ENCODE peak calls at places on chromosomes 3 and 15, in eight cellular contexts. M, B, F, V, P, R, Q and Y are unnamed samples.
A peak's percentile ranks its signal among the peaks of the same experiment; 100 is the strongest.

GRCh38 chr15:99445272-99445850 is 120.4 kb upstream of the MEF2A start:
- DNase-seq in F (no peak), R (no peak), B (no peak), Q (no peak), P (no peak), V (no peak), M (no peak), Y (no peak)

GRCh38 chr3:115885621-115886020 is 262.3 kb downstream of the GAP43 start:
- DNase-seq in M (no peak), P (no peak), V (no peak), Q (peak; percentile 18), F (no peak), B (no peak), R (peak; percentile 5), Y (no peak)

GRCh38 chr3:126907557-126907956 is 75.4 kb upstream of the PLXNA1 start:
- DNase-seq in P (no peak), M (no peak), R (no peak), V (no peak), F (no peak), B (no peak), Q (no peak), Y (no peak)

GRCh38 chr15:63872759-63873510 is 39.2 kb upstream of the HERC1 start:
- DNase-seq in R (no peak), V (no peak), Q (no peak), P (no peak), M (no peak), F (no peak), B (no peak), Y (no peak)

GRCh38 chr3:35670408-35670807 is 31.1 kb downstream of the ARPP21 start:
- DNase-seq in Q (no peak), V (no peak), R (no peak), B (no peak), P (no peak), M (no peak), F (no peak), Y (no peak)

GRCh38 chr3:125280966-125281365 is 68.4 kb upstream of the SLC12A8 start:
- DNase-seq in F (no peak), Q (no peak), P (no peak), R (peak; percentile 26), V (no peak), M (no peak), B (no peak), Y (no peak)

GRCh38 chr15:63905131-63905530 is 71.4 kb upstream of the HERC1 start:
- DNase-seq in M (no peak), B (no peak), Q (no peak), P (no peak), R (no peak), V (no peak), F (no peak), Y (no peak)

GRCh38 chr3:23728651-23729117 is 77.1 kb upstream of the UBE2E1 start:
- DNase-seq in B (no peak), R (no peak), F (no peak), P (no peak), Q (peak; percentile 43), M (peak; percentile 36), V (no peak), Y (no peak)

GRCh38 chr3:71102111-71103039 is 481.2 kb downstream of the FOXP1 start:
- DNase-seq in M (no peak), V (no peak), Q (peak; percentile 44), F (no peak), P (no peak), R (peak; percentile 53), B (no peak), Y (no peak)

GRCh38 chr15:79943820-79944219 is 27.2 kb downstream of the BCL2A1 start:
- DNase-seq in P (no peak), Q (no peak), V (no peak), F (no peak), R (peak; percentile 25), M (no peak), B (no peak), Y (no peak)

GRCh38 chr15:35888815-35889214 is 342.9 kb upstream of the DPH6 start:
- DNase-seq in R (no peak), M (no peak), V (no peak), F (no peak), P (no peak), Q (no peak), B (no peak), Y (no peak)

GRCh38 chr3:15428539-15428938 is 1.1 kb downstream of the EAF1 start:
- DNase-seq in B (no peak), V (no peak), M (no peak), F (no peak), P (no peak), R (peak; percentile 90), Q (peak; percentile 19), Y (no peak)

GRCh38 chr3:197256104-197256503 is 42.3 kb downstream of the DLG1 start:
- DNase-seq in Q (no peak), R (no peak), B (no peak), P (no peak), F (no peak), M (no peak), V (no peak), Y (no peak)

GRCh38 chr3:58025824-58026579 is 17.8 kb downstream of the FLNB start:
- DNase-seq in M (no peak), R (no peak), B (no peak), F (no peak), Q (peak; percentile 75), V (no peak), P (no peak), Y (no peak)

GRCh38 chr3:142914286-142914811 is 25.5 kb upstream of the PCOLCE2 start:
- DNase-seq in Q (no peak), B (no peak), M (no peak), F (no peak), P (no peak), V (no peak), R (no peak), Y (no peak)

GRCh38 chr3:100693225-100693624 is 16.1 kb upstream of the TFG start:
- DNase-seq in B (no peak), R (no peak), P (no peak), M (no peak), Q (no peak), V (no peak), F (no peak), Y (no peak)

GRCh38 chr3:13219902-13220296 is 146.7 kb upstream of the IQSEC1 start:
- DNase-seq in B (no peak), P (peak; percentile 43), Q (no peak), M (no peak), V (no peak), R (no peak), F (no peak), Y (no peak)

GRCh38 chr15:74954515-74954914 is 2.1 kb downstream of the RPP25 start:
- DNase-seq in M (peak; percentile 59), Q (peak; percentile 86), R (no peak), P (no peak), V (no peak), B (peak; percentile 78), F (peak; percentile 37), Y (no peak)

GRCh38 chr3:142888099-142888483 is 792 bp downstream of the PCOLCE2 start:
- DNase-seq in B (peak; percentile 16), M (peak; percentile 19), V (no peak), F (peak; percentile 29), Q (peak; percentile 21), R (peak; percentile 26), P (peak; percentile 83), Y (peak; percentile 74)

GRCh38 chr3:125025647-125026046 is 30.1 kb downstream of the HEG1 start:
- DNase-seq in R (no peak), B (no peak), M (no peak), P (no peak), V (no peak), Q (no peak), F (no peak), Y (no peak)

GRCh38 chr3:94234177-94234788 is 171.4 kb downstream of the NSUN3 start:
- DNase-seq in P (no peak), B (no peak), F (no peak), Q (peak; percentile 66), M (peak; percentile 62), V (no peak), R (peak; percentile 42), Y (no peak)

GRCh38 chr3:24067483-24067882 is 122.4 kb downstream of the NR1D2 start:
- DNase-seq in R (peak; percentile 64), B (no peak), Q (no peak), V (no peak), M (no peak), F (no peak), P (no peak), Y (no peak)

GRCh38 chr3:14352002-14352627 is 50.3 kb upstream of the SLC6A6 start:
- DNase-seq in B (no peak), F (no peak), R (no peak), P (no peak), Q (no peak), M (peak; percentile 87), V (no peak), Y (no peak)

DNA sequence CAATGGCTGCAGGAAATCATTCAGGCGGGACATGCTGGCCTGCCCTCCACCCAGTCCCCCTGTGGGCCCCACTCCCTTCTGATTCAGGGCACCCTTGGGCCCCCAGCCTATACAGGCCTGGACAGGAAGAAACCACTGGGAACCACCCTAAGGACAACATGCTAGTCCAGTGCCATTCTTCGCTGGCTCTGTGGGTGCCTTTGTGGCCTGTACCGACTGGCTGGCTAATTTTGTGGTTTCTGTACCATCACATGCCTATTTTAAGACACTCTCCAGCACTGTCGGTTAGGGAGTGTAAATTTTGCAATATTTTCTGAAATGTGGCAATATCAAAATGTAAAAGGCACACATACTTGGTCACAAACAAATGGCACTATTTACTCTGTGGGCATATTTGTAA is 61.4 kb upstream of the POLG start:
- DNase-seq in B (no peak), M (no peak), R (peak; percentile 86), F (no peak), P (no peak), Q (no peak), V (no peak), Y (no peak)
- H3K27ac ChIP-seq in B (no peak overlapping the region), M (no peak overlapping the region), R (no peak overlapping the region), F (no peak overlapping the region), P (no peak overlapping the region), Q (no peak overlapping the region), V (no peak overlapping the region), Y (no peak overlapping the region)

GRCh38 chr15:40105517-40106202 is 3.0 kb downstream of the BMF start:
- DNase-seq in M (no peak), F (no peak), Q (no peak), V (peak; percentile 67), P (no peak), B (no peak), R (no peak), Y (no peak)
- H3K4me3 ChIP-seq in M (no peak overlapping the region), F (peak overlapping the region; percentile 27), Q (no peak overlapping the region), V (no peak overlapping the region), P (peak overlapping the region; percentile 17), B (no peak overlapping the region), R (no peak overlapping the region), Y (no peak overlapping the region)

GRCh38 chr15:90557147-90557546 is 27.4 kb downstream of the CRTC3 start:
- DNase-seq in M (no peak), Q (no peak), R (no peak), P (no peak), V (no peak), F (no peak), B (no peak), Y (no peak)
- H3K27ac ChIP-seq in M (peak overlapping the region; percentile 86), Q (peak overlapping the region; percentile 80), R (no peak overlapping the region), P (peak overlapping the region; percentile 42), V (no peak overlapping the region), F (peak overlapping the region; percentile 93), B (peak overlapping the region; percentile 81), Y (peak overlapping the region; percentile 82)

DNA sequence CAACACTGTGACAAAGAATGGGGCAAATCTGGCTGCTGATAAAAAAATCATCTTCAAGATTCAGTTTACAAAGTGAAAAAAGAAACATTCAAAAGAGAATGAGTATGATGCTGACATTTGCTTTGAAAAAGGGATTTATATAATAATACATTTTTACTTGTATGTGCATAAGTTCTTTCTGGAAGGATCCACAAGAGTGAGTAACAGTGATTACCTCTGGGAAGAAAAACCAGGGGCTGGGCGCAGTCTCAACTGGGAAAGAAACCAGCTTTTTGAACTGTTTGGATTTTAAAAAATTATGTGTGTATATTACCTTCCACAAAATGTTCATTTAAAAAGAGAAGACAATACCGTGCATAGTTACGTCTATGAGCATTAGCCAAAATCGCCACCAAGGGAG is 1.3 kb downstream of the CLEC3B start:
- DNase-seq in V (no peak), Q (no peak), R (no peak), B (no peak), P (no peak), M (no peak), F (no peak), Y (no peak)
- H3K4me3 ChIP-seq in V (no peak overlapping the region), Q (no peak overlapping the region), R (no peak overlapping the region), B (no peak overlapping the region), P (peak overlapping the region; percentile 37), M (peak overlapping the region; percentile 29), F (peak overlapping the region; percentile 69), Y (peak overlapping the region; percentile 51)